ENCODE peak calls at places on chromosomes 3 and 15, in four cellular contexts. W is WTC11, Y is GM12878, Q is K562. F is an unnamed sample.
A peak's percentile ranks its signal among the peaks of the same experiment; 100 is the strongest.

GRCh38 chr3:188348445-188349244 is 194.7 kb downstream of the LPP start:
- DNase-seq in Y (no peak), Q (no peak), W (no peak), F (peak; percentile 58)

GRCh38 chr3:194204036-194204792 is 68.3 kb downstream of the HES1 start:
- DNase-seq in Y (no peak), Q (no peak), W (peak; percentile 30), F (no peak)

GRCh38 chr3:137121704-137122314 is 164.0 kb downstream of the IL20RB start:
- DNase-seq in Q (peak; percentile 8), W (peak; percentile 58), Y (peak; percentile 8), F (peak; percentile 31)

GRCh38 chr15:70264014-70264492 is 166.3 kb upstream of the TLE3 start:
- DNase-seq in Q (no peak), Y (no peak), W (no peak), F (no peak)

GRCh38 chr3:15681668-15682067 is 80.1 kb downstream of the BTD start:
- DNase-seq in Q (no peak), W (no peak), Y (no peak), F (no peak)

GRCh38 chr15:44593042-44593736 is 56.2 kb downstream of the EIF3J start:
- DNase-seq in Q (no peak), W (no peak), Y (no peak), F (no peak)

GRCh38 chr15:84079885-84080777 is 155.4 kb upstream of the GOLGA6L4 start:
- DNase-seq in Y (no peak), W (peak; percentile 77), Q (peak; percentile 5), F (no peak)

GRCh38 chr3:185549111-185549510 is 3.3 kb downstream of the LIPH start:
- DNase-seq in Y (no peak), Q (peak; percentile 23), W (no peak), F (no peak)

GRCh38 chr15:32879980-32880379 is 162.2 kb downstream of the GREM1 start:
- DNase-seq in Q (no peak), Y (no peak), W (no peak), F (no peak)

GRCh38 chr3:62180514-62180913 is 192.8 kb downstream of the FEZF2 start:
- DNase-seq in Q (no peak), W (no peak), Y (no peak), F (no peak)

GRCh38 chr15:100244796-100245495 is 96.8 kb downstream of the ADAMTS17 start:
- DNase-seq in Y (no peak), W (no peak), Q (no peak), F (no peak)

GRCh38 chr15:100242989-100243388 is 98.8 kb downstream of the ADAMTS17 start:
- DNase-seq in Y (no peak), Q (no peak), W (no peak), F (no peak)

GRCh38 chr15:100245496-100245838 is 96.3 kb downstream of the ADAMTS17 start:
- DNase-seq in W (no peak), Y (no peak), Q (no peak), F (no peak)

GRCh38 chr15:100245855-100246254 is 95.9 kb downstream of the ADAMTS17 start:
- DNase-seq in Q (no peak), W (no peak), Y (no peak), F (no peak)

DNA sequence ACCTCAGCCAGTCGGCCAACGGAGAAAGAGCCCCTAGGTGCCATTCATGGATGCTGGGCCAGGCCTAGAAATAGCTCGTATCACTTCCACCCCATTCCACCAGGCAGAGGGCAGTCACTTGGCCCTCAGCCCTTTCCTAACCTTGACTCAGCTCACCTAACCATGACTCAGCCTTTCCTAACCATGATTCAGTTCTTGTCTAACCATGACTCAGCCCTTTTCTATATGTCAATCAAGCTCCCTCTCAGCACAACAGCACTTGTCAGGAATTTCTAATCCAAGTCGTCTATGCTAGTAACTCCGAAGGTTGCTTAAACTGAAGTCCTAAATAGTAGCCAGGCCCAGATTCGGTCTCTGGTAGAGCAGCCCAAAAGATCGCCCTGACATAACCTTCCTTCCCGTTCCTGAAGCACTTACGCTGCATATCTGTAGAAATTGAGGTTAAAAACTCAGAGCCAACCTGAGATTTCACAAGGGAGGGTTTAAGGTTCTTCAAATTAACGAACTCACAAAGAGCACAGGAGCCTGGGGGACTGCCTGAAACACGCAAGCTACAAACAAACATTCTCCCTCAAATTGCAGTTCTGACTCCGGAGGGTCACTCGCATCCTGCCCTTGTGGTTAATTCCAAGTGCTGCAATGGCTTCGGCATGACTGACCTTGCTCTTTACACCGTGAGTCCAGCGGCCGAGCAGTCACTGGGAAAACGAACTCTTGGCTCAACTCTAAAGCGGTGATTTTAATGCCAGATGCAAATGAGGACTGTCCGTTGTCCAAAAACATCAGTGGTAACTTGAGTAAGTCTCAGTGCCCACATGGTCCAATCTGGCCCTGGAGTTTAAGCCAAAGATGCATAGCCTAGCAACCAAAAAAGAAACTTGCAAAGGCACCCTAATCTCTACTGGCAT is 99.9 kb downstream of the ADAMTS17 start:
- DNase-seq in W (no peak), Y (no peak), Q (peak; percentile 55), F (peak; percentile 63)
- TF ChIP-seq TCF7 in W (no peak), Y (no peak), Q (no peak), F (no peak)

GRCh38 chr15:57017024-57017423 is 98.6 kb downstream of the TCF12 start:
- DNase-seq in Y (no peak), W (no peak), Q (no peak), F (peak; percentile 15)
- TF ChIP-seq TCF7 in Y (no peak), W (no peak), Q (no peak), F (no peak)

DNA sequence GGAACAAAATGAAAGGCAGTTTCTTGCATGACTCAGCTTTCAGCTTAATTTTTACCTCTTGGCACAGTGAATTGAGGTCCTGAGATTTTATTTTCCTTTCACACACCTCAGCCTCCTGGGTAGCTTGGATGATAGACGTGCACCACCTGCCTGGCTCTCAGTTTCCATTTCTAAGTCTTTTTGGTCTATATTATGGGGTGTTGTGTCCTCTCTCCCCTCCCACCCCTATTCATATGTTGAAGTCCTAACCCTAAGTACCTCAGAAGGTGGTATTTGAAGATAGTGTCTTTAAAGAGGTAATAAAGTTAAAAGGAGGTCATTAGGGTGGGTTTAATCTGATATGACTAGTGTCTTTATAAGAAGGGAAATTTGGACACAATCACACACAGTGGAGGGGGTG is 85.3 kb downstream of the STRIT1 start:
- DNase-seq in Y (no peak), W (no peak), Q (no peak), F (no peak)
- TF ChIP-seq TCF7 in Y (no peak), W (no peak), Q (no peak), F (no peak)

GRCh38 chr3:32335365-32336122 is 56.1 kb upstream of the CMTM7 start:
- DNase-seq in Q (no peak), Y (no peak), W (no peak), F (no peak)

GRCh38 chr3:32340039-32340438 is 51.6 kb upstream of the CMTM7 start:
- DNase-seq in W (peak; percentile 21), Q (peak; percentile 58), Y (no peak), F (peak; percentile 80)

GRCh38 chr3:32337501-32337900 is 54.2 kb upstream of the CMTM7 start:
- DNase-seq in W (no peak), Y (no peak), Q (no peak), F (no peak)

GRCh38 chr3:32336123-32336518 is 55.5 kb upstream of the CMTM7 start:
- DNase-seq in Q (no peak), Y (no peak), W (no peak), F (no peak)

GRCh38 chr3:32340639-32341365 is 50.9 kb upstream of the CMTM7 start:
- DNase-seq in Q (no peak), W (no peak), Y (no peak), F (peak; percentile 61)
- TF ChIP-seq TCF7 in Q (no peak), W (no peak), Y (no peak), F (no peak)

GRCh38 chr3:123027292-123028232 is at the start of gene SEMA5B:
- DNase-seq in W (peak; percentile 83), Y (no peak), Q (peak; percentile 30), F (no peak)
- TF ChIP-seq TCF7 in W (no peak), Y (no peak), Q (no peak), F (no peak)

DNA sequence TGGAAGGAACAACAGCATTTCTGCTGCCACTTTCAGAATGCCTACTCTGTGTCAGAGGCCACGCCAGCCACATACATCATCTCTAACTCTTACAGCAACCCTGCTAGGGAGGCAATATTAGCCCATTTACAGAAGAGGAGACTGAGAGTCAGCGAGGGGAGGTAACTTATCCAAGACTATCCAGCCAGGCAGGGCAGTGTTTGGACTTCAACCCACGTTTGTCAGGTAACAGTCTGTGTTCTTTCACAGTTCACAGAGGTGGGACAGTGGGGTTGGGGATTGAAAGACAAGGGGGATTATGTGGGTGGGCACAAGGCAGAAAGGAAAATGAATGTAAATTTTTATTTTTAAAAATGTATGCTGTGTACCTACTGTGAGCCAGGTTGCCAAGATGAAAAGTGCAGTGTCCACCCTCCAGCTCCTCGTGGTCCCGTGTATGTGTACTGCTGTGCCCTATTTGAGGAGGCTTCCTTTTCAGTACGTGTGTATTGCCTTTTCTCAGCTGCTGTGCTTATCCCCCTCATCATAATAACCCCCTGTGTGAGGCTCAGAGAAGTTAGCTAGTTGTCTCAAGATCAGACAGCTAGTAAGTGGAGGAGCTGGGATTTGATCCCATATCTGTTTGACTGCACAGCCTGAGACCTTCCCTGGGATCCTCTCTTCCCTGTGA is 16.5 kb upstream of the ATP2B2 start:
- DNase-seq in Y (no peak), W (no peak), Q (no peak), F (no peak)
- TF ChIP-seq TCF7 in Y (no peak), W (no peak), Q (no peak), F (no peak)

GRCh38 chr3:177973241-177973840 is 562.9 kb upstream of the KCNMB2 start:
- DNase-seq in Y (no peak), W (no peak), Q (no peak), F (no peak)
- TF ChIP-seq TCF7 in Y (no peak), W (no peak), Q (no peak), F (no peak)

GRCh38 chr3:32455609-32456428 is 46.8 kb downstream of the CMTM6 start:
- DNase-seq in Q (peak; percentile 5), W (no peak), Y (no peak), F (no peak)

GRCh38 chr3:32457971-32458471 is 44.6 kb downstream of the CMTM6 start:
- DNase-seq in W (no peak), Y (no peak), Q (peak; percentile 30), F (no peak)

GRCh38 chr3:32456429-32457130 is 46.1 kb downstream of the CMTM6 start:
- DNase-seq in Y (no peak), W (no peak), Q (peak; percentile 7), F (no peak)

GRCh38 chr3:32459474-32459873 is 43.2 kb downstream of the CMTM6 start:
- DNase-seq in W (no peak), Y (no peak), Q (no peak), F (no peak)

GRCh38 chr3:32460031-32460749 is 42.5 kb downstream of the CMTM6 start:
- DNase-seq in Y (no peak), Q (peak; percentile 5), W (peak; percentile 73), F (no peak)
- TF ChIP-seq TCF7 in Y (no peak), Q (no peak), W (no peak), F (no peak)

GRCh38 chr15:59160880-59161593 is 45.6 kb upstream of the LDHAL6B start:
- DNase-seq in W (peak; percentile 74), Q (peak; percentile 63), Y (no peak), F (peak; percentile 25)
- TF ChIP-seq TCF7 in W (no peak), Q (no peak), Y (no peak), F (no peak)

DNA sequence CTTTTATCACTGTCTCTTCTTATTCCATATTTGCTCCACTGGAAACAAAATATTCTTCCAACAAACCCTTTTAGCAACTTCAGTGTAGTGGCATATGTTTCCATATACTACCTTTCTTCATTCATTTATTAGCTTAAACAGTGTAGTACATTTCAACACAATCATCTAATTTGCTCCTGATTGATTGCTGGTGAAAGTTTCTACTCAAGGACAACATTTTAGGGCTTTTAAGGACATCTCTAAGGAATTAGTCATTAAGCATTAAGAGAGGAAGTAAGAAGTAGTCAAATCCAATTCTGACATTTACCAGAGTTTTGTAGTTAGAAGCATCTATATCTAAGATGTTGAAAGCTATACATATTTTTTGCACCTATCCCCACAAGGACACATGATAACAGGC is 55.8 kb downstream of the RSRC1 start:
- DNase-seq in Y (no peak), Q (no peak), W (no peak), F (no peak)
- TF ChIP-seq TCF7 in Y (no peak), Q (no peak), W (no peak), F (no peak)